ENCODE peak calls at places on chromosomes 13 and 19, in nine cellular contexts. I, T, G, F, R, H, N, B and E are unnamed samples.

GRCh38 chr13:65787087-65787486 is 1443.0 kb downstream of the PCDH9 start:
- DNase-seq in I (no peak), T (no peak), G (no peak), F (no peak), R (no peak), H (no peak), N (no peak), B (no peak), E (no peak)

GRCh38 chr13:100197591-100198365 is 108.9 kb downstream of the PCCA start:
- DNase-seq in I (no peak), T (no peak), G (no peak), F (no peak), R (no peak), H (no peak), N (no peak), B (no peak), E (no peak)

GRCh38 chr13:100022798-100023197 is 41.2 kb downstream of the ZIC2 start:
- DNase-seq in I (peak; percentile 1), T (no peak), G (no peak), F (no peak), R (no peak), H (no peak), N (no peak), B (no peak), E (no peak)

GRCh38 chr13:37058801-37059135 is 720 bp downstream of the SUPT20H start:
- DNase-seq in I (no peak), T (peak; percentile 40), G (no peak), F (peak; percentile 15), R (no peak), H (no peak), N (no peak), B (no peak), E (no peak)

GRCh38 chr13:35697281-35697680 is 220.8 kb upstream of the MAB21L1 start:
- DNase-seq in I (no peak), T (peak; percentile 27), G (no peak), F (no peak), R (no peak), H (no peak), N (no peak), B (no peak), E (no peak)

GRCh38 chr19:47541507-47541906 is 26.6 kb upstream of the NAPA start:
- DNase-seq in I (no peak), T (no peak), G (peak; percentile 38), F (no peak), R (no peak), H (no peak), N (no peak), B (no peak), E (peak; percentile 48)

GRCh38 chr13:88541993-88542392 is 870.8 kb downstream of the SLITRK5 start:
- DNase-seq in I (no peak), T (no peak), G (no peak), F (no peak), R (no peak), H (no peak), N (no peak), B (no peak), E (no peak)

GRCh38 chr19:16509141-16510061 is 13.2 kb downstream of the C19orf44 start:
- DNase-seq in I (no peak), T (no peak), G (no peak), F (no peak), R (peak; percentile 80), H (no peak), N (no peak), B (no peak), E (no peak)

GRCh38 chr13:23433171-23434153 is at the start of gene SACS:
- DNase-seq in I (peak; percentile 17), T (peak; percentile 98), G (no peak), F (no peak), R (no peak), H (no peak), N (peak; percentile 73), B (no peak), E (no peak)

GRCh38 chr19:55116232-55117062 is 990 bp downstream of the PPP1R12C start:
- DNase-seq in I (peak; percentile 56), T (peak; percentile 63), G (peak; percentile 76), F (peak; percentile 75), R (peak; percentile 85), H (no peak), N (no peak), B (no peak), E (peak; percentile 79)

GRCh38 chr19:23699521-23699860 is 12.5 kb upstream of the ZNF675 start:
- DNase-seq in I (peak; percentile 34), T (no peak), G (no peak), F (no peak), R (no peak), H (no peak), N (no peak), B (no peak), E (no peak)

GRCh38 chr19:18294467-18294864 is 13.0 kb upstream of the JUND start:
- DNase-seq in I (peak; percentile 61), T (peak; percentile 59), G (no peak), F (peak; percentile 82), R (no peak), H (no peak), N (no peak), B (peak; percentile 73), E (no peak)

GRCh38 chr13:45943965-45944364 is 92.4 kb upstream of the SIAH3 start:
- DNase-seq in I (no peak), T (no peak), G (no peak), F (no peak), R (no peak), H (no peak), N (no peak), B (no peak), E (no peak)

GRCh38 chr19:35249146-35249847 is 495 bp downstream of the LSR start:
- DNase-seq in I (no peak), T (no peak), G (peak; percentile 56), F (peak; percentile 68), R (peak; percentile 32), H (no peak), N (peak; percentile 64), B (no peak), E (peak; percentile 45)

GRCh38 chr19:29293292-29293691 is 80.3 kb upstream of the UQCRFS1 start:
- DNase-seq in I (no peak), T (no peak), G (no peak), F (no peak), R (no peak), H (no peak), N (no peak), B (no peak), E (no peak)

GRCh38 chr19:42185281-42185680 is 32.2 kb downstream of the DEDD2 start:
- DNase-seq in I (no peak), T (no peak), G (no peak), F (no peak), R (no peak), H (no peak), N (no peak), B (no peak), E (no peak)

GRCh38 chr19:4456566-4456842 is 1.1 kb downstream of the UBXN6 start:
- DNase-seq in I (peak; percentile 34), T (no peak), G (no peak), F (no peak), R (no peak), H (no peak), N (no peak), B (no peak), E (no peak)

GRCh38 chr19:52297601-52298358 is 811 bp downstream of the ZNF480 start:
- DNase-seq in I (no peak), T (no peak), G (peak; percentile 23), F (peak; percentile 21), R (no peak), H (no peak), N (no peak), B (no peak), E (no peak)

DNA sequence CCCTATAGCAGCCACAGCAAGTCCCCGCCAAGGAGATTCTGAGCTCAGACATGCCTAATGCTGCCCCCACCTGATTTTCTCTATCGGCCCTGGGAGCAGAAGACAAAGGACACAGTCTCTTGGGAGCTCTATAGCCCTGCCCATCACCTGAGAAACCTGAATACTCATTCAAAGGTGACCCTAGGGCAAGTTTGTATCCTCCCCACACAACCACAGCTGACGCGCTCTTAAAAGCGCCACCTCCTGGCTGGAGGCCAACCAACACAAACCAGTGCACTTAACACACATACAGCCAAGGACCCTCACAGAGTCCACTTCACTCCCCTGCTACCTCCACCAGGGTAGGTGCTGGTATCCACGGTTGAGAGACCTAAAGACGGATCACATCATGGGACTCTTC is 8.8 kb upstream of the IGFL4 start:
- DNase-seq in I (no peak), T (peak; percentile 89), G (no peak), F (no peak), R (no peak), H (no peak), N (no peak), B (no peak), E (no peak)
- TF ChIP-seq CTCF in I (peak; percentile 33), T (peak; percentile 86), G (peak; percentile 11), F (no peak), R (no peak), H (no peak), N (no peak), B (no peak), E (peak; percentile 45)

DNA sequence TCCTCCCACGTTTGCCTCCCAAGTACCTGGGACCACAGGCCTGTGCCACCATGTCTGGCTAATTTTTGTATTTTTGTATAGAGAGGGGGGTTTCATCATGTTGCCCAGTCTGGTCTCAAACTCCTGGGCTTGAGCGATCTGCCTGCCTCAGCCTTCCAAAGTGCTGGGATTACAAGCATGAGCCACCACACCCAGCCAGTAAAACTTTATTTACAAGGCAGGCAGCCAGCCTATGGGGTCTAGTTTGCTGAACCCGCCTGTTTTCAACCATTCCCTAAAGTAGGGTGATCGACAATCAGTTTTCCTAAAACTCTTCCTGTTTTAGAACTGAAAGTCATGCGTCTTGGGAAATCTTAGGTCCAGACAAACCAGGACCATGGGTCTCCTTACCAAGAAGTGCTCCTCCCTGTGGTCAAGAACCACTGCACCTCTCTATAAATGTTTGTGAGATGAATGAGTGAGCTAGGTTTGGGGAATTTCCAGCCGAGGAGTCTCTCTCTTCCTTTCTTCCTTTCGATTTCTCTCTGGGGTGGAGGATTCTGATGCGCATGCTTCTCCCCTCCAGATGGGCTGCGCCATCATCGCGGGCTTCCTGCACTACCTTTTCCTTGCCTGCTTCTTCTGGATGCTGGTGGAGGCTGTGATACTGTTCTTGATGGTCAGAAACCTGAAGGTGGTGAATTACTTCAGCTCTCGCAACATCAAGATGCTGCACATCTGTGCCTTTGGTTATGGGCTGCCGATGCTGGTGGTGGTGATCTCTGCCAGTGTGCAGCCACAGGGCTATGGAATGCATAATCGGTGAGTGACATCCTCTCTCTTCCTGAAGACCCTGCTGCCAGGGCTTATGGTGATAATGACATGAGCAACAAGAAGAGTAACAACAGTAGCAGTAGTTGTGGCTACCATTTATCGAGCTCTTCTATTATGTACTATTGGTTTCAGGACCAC is 38.7 kb downstream of the ADGRE1 start:
- DNase-seq in I (peak; percentile 60), T (peak; percentile 3), G (peak; percentile 22), F (no peak), R (no peak), H (peak; percentile 0), N (no peak), B (no peak), E (peak; percentile 54)
- TF ChIP-seq CTCF in I (peak; percentile 66), T (no peak), G (no peak), F (no peak), R (no peak), H (peak; percentile 26), N (no peak), B (no peak), E (peak; percentile 18)

GRCh38 chr19:45931055-45931454 is 16.5 kb upstream of the NANOS2 start:
- DNase-seq in I (no peak), T (no peak), G (no peak), F (no peak), R (no peak), H (no peak), N (no peak), B (no peak), E (no peak)
- TF ChIP-seq CTCF in I (no peak), T (peak; percentile 59), G (no peak), F (no peak), R (no peak), H (no peak), N (no peak), B (no peak), E (no peak)

GRCh38 chr19:48807590-48808308 is 3.1 kb downstream of the BCAT2 start:
- DNase-seq in I (no peak), T (peak; percentile 75), G (no peak), F (no peak), R (no peak), H (no peak), N (no peak), B (no peak), E (no peak)
- TF ChIP-seq CTCF in I (no peak), T (peak; percentile 60), G (peak; percentile 16), F (no peak), R (no peak), H (no peak), N (no peak), B (no peak), E (no peak)